ENCODE peak calls at places on chromosomes 16 and 17, in eight cellular contexts. One of them, this sample, is unnamed.

GRCh38 chr17:7549401-7550055 is 670 bp downstream of the TNFSF12 start:
- DNase-seq in transverse colon: peak
- DNase-seq in GM04504: no peak
- DNase-seq in activated naive CD4-positive, alpha-beta T cell treated with anti-CD3 and anti-CD28 coated beads, Interleukin-2, amount 10 ng/mL, durations not matched to agents 7 days and 5 days: peak
- DNase-seq in GM20000: peak
- DNase-seq in GM04503: no peak
- DNase-seq in T-helper 9 cell: peak
- DNase-seq in AG04450: no peak
- DNase-seq in this sample: peak

GRCh38 chr16:87263418-87264052 is 53.7 kb downstream of the C16orf95 start:
- DNase-seq in AG04450: no peak
- DNase-seq in GM04503: no peak
- DNase-seq in GM04504: no peak
- DNase-seq in GM20000: no peak
- DNase-seq in T-helper 9 cell: no peak
- DNase-seq in transverse colon: peak
- DNase-seq in activated naive CD4-positive, alpha-beta T cell treated with anti-CD3 and anti-CD28 coated beads, Interleukin-2, amount 10 ng/mL, durations not matched to agents 7 days and 5 days: no peak
- DNase-seq in this sample: no peak

GRCh38 chr16:69286941-69287713 is 24.0 kb upstream of the VPS4A start:
- DNase-seq in GM04504: no peak
- DNase-seq in transverse colon: peak
- DNase-seq in AG04450: peak
- DNase-seq in activated naive CD4-positive, alpha-beta T cell treated with anti-CD3 and anti-CD28 coated beads, Interleukin-2, amount 10 ng/mL, durations not matched to agents 7 days and 5 days: peak
- DNase-seq in GM04503: no peak
- DNase-seq in T-helper 9 cell: peak
- DNase-seq in GM20000: peak
- DNase-seq in this sample: peak

GRCh38 chr16:49675417-49675816 is 180.5 kb downstream of the ZNF423 start:
- DNase-seq in T-helper 9 cell: no peak
- DNase-seq in transverse colon: no peak
- DNase-seq in GM04503: no peak
- DNase-seq in GM04504: no peak
- DNase-seq in AG04450: no peak
- DNase-seq in GM20000: no peak
- DNase-seq in activated naive CD4-positive, alpha-beta T cell treated with anti-CD3 and anti-CD28 coated beads, Interleukin-2, amount 10 ng/mL, durations not matched to agents 7 days and 5 days: no peak
- DNase-seq in this sample: no peak

GRCh38 chr16:70709961-70710360 is 24.1 kb upstream of the MTSS2 start:
- DNase-seq in T-helper 9 cell: no peak
- DNase-seq in GM04503: no peak
- DNase-seq in AG04450: no peak
- DNase-seq in GM20000: no peak
- DNase-seq in transverse colon: no peak
- DNase-seq in activated naive CD4-positive, alpha-beta T cell treated with anti-CD3 and anti-CD28 coated beads, Interleukin-2, amount 10 ng/mL, durations not matched to agents 7 days and 5 days: no peak
- DNase-seq in GM04504: no peak
- DNase-seq in this sample: no peak

GRCh38 chr17:78818932-78819331 is 21.7 kb downstream of the USP36 start:
- DNase-seq in GM04503: no peak
- DNase-seq in GM20000: no peak
- DNase-seq in AG04450: no peak
- DNase-seq in activated naive CD4-positive, alpha-beta T cell treated with anti-CD3 and anti-CD28 coated beads, Interleukin-2, amount 10 ng/mL, durations not matched to agents 7 days and 5 days: peak
- DNase-seq in transverse colon: peak
- DNase-seq in GM04504: no peak
- DNase-seq in T-helper 9 cell: peak
- DNase-seq in this sample: peak

GRCh38 chr17:17525956-17526355 is 29.8 kb upstream of the RASD1 start:
- DNase-seq in GM04503: no peak
- DNase-seq in T-helper 9 cell: no peak
- DNase-seq in transverse colon: no peak
- DNase-seq in GM04504: no peak
- DNase-seq in activated naive CD4-positive, alpha-beta T cell treated with anti-CD3 and anti-CD28 coated beads, Interleukin-2, amount 10 ng/mL, durations not matched to agents 7 days and 5 days: no peak
- DNase-seq in AG04450: no peak
- DNase-seq in GM20000: no peak
- DNase-seq in this sample: no peak

GRCh38 chr16:51872536-51872935 is 674.4 kb downstream of the TOX3 start:
- DNase-seq in GM20000: no peak
- DNase-seq in activated naive CD4-positive, alpha-beta T cell treated with anti-CD3 and anti-CD28 coated beads, Interleukin-2, amount 10 ng/mL, durations not matched to agents 7 days and 5 days: no peak
- DNase-seq in GM04504: no peak
- DNase-seq in GM04503: no peak
- DNase-seq in T-helper 9 cell: no peak
- DNase-seq in AG04450: no peak
- DNase-seq in transverse colon: no peak
- DNase-seq in this sample: no peak

GRCh38 chr16:59697746-59698145 is 963.6 kb upstream of the GOT2 start:
- DNase-seq in activated naive CD4-positive, alpha-beta T cell treated with anti-CD3 and anti-CD28 coated beads, Interleukin-2, amount 10 ng/mL, durations not matched to agents 7 days and 5 days: no peak
- DNase-seq in T-helper 9 cell: no peak
- DNase-seq in GM20000: no peak
- DNase-seq in transverse colon: no peak
- DNase-seq in GM04504: no peak
- DNase-seq in AG04450: no peak
- DNase-seq in GM04503: no peak
- DNase-seq in this sample: no peak

GRCh38 chr16:11356573-11357331 is 11.5 kb downstream of the RMI2 start:
- DNase-seq in GM20000: peak
- DNase-seq in T-helper 9 cell: peak
- DNase-seq in GM04503: no peak
- DNase-seq in transverse colon: peak
- DNase-seq in activated naive CD4-positive, alpha-beta T cell treated with anti-CD3 and anti-CD28 coated beads, Interleukin-2, amount 10 ng/mL, durations not matched to agents 7 days and 5 days: peak
- DNase-seq in AG04450: no peak
- DNase-seq in GM04504: peak
- DNase-seq in this sample: peak

GRCh38 chr16:57742543-57742942 is 7.0 kb downstream of the KATNB1 start:
- DNase-seq in transverse colon: no peak
- DNase-seq in activated naive CD4-positive, alpha-beta T cell treated with anti-CD3 and anti-CD28 coated beads, Interleukin-2, amount 10 ng/mL, durations not matched to agents 7 days and 5 days: no peak
- DNase-seq in GM20000: no peak
- DNase-seq in GM04503: no peak
- DNase-seq in T-helper 9 cell: no peak
- DNase-seq in GM04504: no peak
- DNase-seq in AG04450: no peak
- DNase-seq in this sample: no peak

GRCh38 chr17:3886776-3887175 is 6.1 kb downstream of the CAMKK1 start:
- DNase-seq in GM04503: no peak
- DNase-seq in AG04450: no peak
- DNase-seq in GM20000: no peak
- DNase-seq in activated naive CD4-positive, alpha-beta T cell treated with anti-CD3 and anti-CD28 coated beads, Interleukin-2, amount 10 ng/mL, durations not matched to agents 7 days and 5 days: peak
- DNase-seq in transverse colon: no peak
- DNase-seq in T-helper 9 cell: no peak
- DNase-seq in GM04504: no peak
- DNase-seq in this sample: no peak

GRCh38 chr17:75011788-75012319 is 616 bp upstream of the MRPL58 start:
- DNase-seq in GM20000: peak
- DNase-seq in activated naive CD4-positive, alpha-beta T cell treated with anti-CD3 and anti-CD28 coated beads, Interleukin-2, amount 10 ng/mL, durations not matched to agents 7 days and 5 days: no peak
- DNase-seq in transverse colon: peak
- DNase-seq in AG04450: no peak
- DNase-seq in GM04504: no peak
- DNase-seq in GM04503: no peak
- DNase-seq in T-helper 9 cell: no peak
- DNase-seq in this sample: no peak